ENCODE peak calls at places on chromosomes 11 and 22, in six cellular contexts. P is stimulated activated CD8-positive, alpha-beta memory T cell treated with anti-CD3 and anti-CD28 coated beads, Interleukin-15, amount 100 ng/mL, for 24 hours; F is activated naive CD8-positive, alpha-beta T cell treated with anti-CD3 and anti-CD28 coated beads for 36 hours; L is activated T-helper 1 cell treated with anti-CD3 and anti-CD28 coated beads, Interleukin-2, amount 50 U/mL, for 16 hours; Z is NCI-H2029 treated with DMSO at 0.1 percent for 48 hours; J is GM23248. D is an unnamed sample.

GRCh38 chr11:34395916-34396555 is 38.2 kb upstream of the ABTB2 start:
- DNase-seq in P (no peak), F (no peak), L (no peak), Z (no peak), J (peak), D (no peak)

GRCh38 chr11:36328956-36329673 is 33.0 kb downstream of the PRR5L start:
- DNase-seq in P (no peak), F (no peak), L (no peak), Z (no peak), J (peak), D (no peak)

GRCh38 chr22:26139320-26139719 is 29.9 kb upstream of the SEZ6L start:
- DNase-seq in P (no peak), F (no peak), L (no peak), Z (peak), J (no peak), D (peak)

GRCh38 chr22:20526628-20527355 is 19.4 kb downstream of the MED15 start:
- DNase-seq in P (no peak), F (no peak), L (no peak), Z (no peak), J (peak), D (no peak)

GRCh38 chr11:20049231-20049630 is 111.0 kb downstream of the DBX1 start:
- DNase-seq in P (no peak), F (no peak), L (no peak), Z (no peak), J (no peak), D (no peak)

GRCh38 chr11:636511-637332 is at the start of gene DRD4:
- DNase-seq in P (no peak), F (no peak), L (no peak), Z (no peak), J (peak), D (no peak)

GRCh38 chr22:26477341-26477731 is 6.2 kb downstream of the HPS4 start:
- DNase-seq in P (no peak), F (no peak), L (no peak), Z (no peak), J (no peak), D (no peak)

GRCh38 chr11:134573857-134574256 is 161.8 kb upstream of the B3GAT1 start:
- DNase-seq in P (no peak), F (no peak), L (no peak), Z (no peak), J (no peak), D (no peak)

GRCh38 chr22:42270512-42271190 is at the start of gene TCF20:
- DNase-seq in P (peak), F (peak), L (peak), Z (peak), J (peak), D (peak)

GRCh38 chr22:20798218-20798617 is 24.3 kb downstream of the SERPIND1 start:
- DNase-seq in P (no peak), F (no peak), L (no peak), Z (no peak), J (no peak), D (no peak)

GRCh38 chr22:49689255-49689770 is 138.4 kb downstream of the BRD1 start:
- DNase-seq in P (no peak), F (no peak), L (no peak), Z (no peak), J (no peak), D (no peak)